ENCODE peak calls at places on chromosomes 3 and 15, in seven cellular contexts. N is foreskin fibroblast; V is activated CD8-positive, alpha-beta memory T cell treated with anti-CD3 and anti-CD28 coated beads for 24 hours; U is NCI-H1092; Y is fibroblast of lung; J is hippocampal formation; B is activated T-cell treated with anti-CD3 and anti-CD28 coated beads for 1 hour. F is an unnamed sample.

GRCh38 chr15:22253676-22254408 is 173.5 kb downstream of the OR4M2 start:
- DNase-seq in V (no peak), J (no peak), B (no peak), Y (no peak), N (no peak), U (no peak), F (no peak)

GRCh38 chr3:134369231-134369741 is 5.0 kb downstream of the AMOTL2 start:
- DNase-seq in J (no peak), U (no peak), Y (peak), V (no peak), N (peak), B (no peak), F (peak)

GRCh38 chr3:84891851-84892250 is 66.9 kb upstream of the CADM2 start:
- DNase-seq in B (no peak), U (no peak), N (no peak), J (no peak), V (no peak), Y (no peak), F (no peak)

GRCh38 chr15:100968043-100968966 is 49.1 kb downstream of the LRRK1 start:
- DNase-seq in U (no peak), Y (peak), J (no peak), V (no peak), B (no peak), N (peak), F (no peak)

GRCh38 chr3:5304789-5305680 is 117.5 kb downstream of the EDEM1 start:
- DNase-seq in Y (peak), J (peak), N (no peak), B (peak), V (peak), U (no peak), F (peak)

GRCh38 chr3:38662544-38662943 is 13.1 kb upstream of the SCN5A start:
- DNase-seq in J (no peak), V (no peak), N (peak), B (no peak), U (no peak), Y (peak), F (no peak)

GRCh38 chr3:99638244-99638948 is at the start of gene COL8A1:
- DNase-seq in B (no peak), V (no peak), U (no peak), J (no peak), N (peak), Y (peak), F (peak)

GRCh38 chr3:136818191-136818850 is 605 bp upstream of the SLC35G2 start:
- DNase-seq in N (peak), U (no peak), J (no peak), B (no peak), V (peak), Y (peak), F (peak)

GRCh38 chr3:189975376-189975990 is 145.2 kb downstream of the P3H2 start:
- DNase-seq in U (no peak), N (no peak), Y (peak), V (no peak), J (no peak), B (no peak), F (peak)

GRCh38 chr15:31396881-31397560 is 70.4 kb downstream of the KLF13 start:
- DNase-seq in Y (peak), U (peak), J (peak), B (no peak), N (peak), V (no peak), F (peak)

GRCh38 chr15:97030251-97030650 is 699.8 kb downstream of the NR2F2 start:
- DNase-seq in Y (no peak), N (no peak), V (no peak), J (no peak), B (no peak), U (no peak), F (no peak)

GRCh38 chr3:98690876-98691275 is 72.3 kb upstream of the ST3GAL6 start:
- DNase-seq in U (no peak), V (no peak), Y (peak), B (no peak), N (peak), J (no peak), F (no peak)

GRCh38 chr15:71804695-71805470 is 5.5 kb upstream of the NR2E3 start:
- DNase-seq in B (no peak), J (no peak), Y (no peak), U (no peak), V (no peak), N (no peak), F (no peak)

GRCh38 chr3:58666683-58667082 is at the start of gene FAM3D:
- DNase-seq in U (no peak), J (no peak), B (no peak), N (no peak), Y (no peak), V (no peak), F (no peak)

GRCh38 chr3:44682182-44682896 is 30.1 kb upstream of the ZNF502 start:
- DNase-seq in Y (peak), U (no peak), J (no peak), V (no peak), B (no peak), N (no peak), F (no peak)

GRCh38 chr15:42134617-42135243 is 21.7 kb downstream of the PLA2G4F start:
- DNase-seq in J (no peak), Y (no peak), N (no peak), V (peak), U (no peak), B (no peak), F (no peak)

F was measured in hepatic stellate cell.